ENCODE peak calls at places on chromosomes 4 and X, in eight cellular contexts. W is Panc1, G is cardiac muscle cell, N is stomach, D is tibial artery, U is IMR-90, C is tibial nerve, Q is fibroblast of lung. H is an unnamed sample. For H3K36me3, the result is how much of the 10 kb centered on the place peaks cover.

GRCh38 chrX:45347877-45348675 is 147.4 kb upstream of the DIPK2B start:
- DNase-seq in G (no peak), Q (no peak), D (no peak), W (no peak), N (no peak), C (no peak), U (peak), H (no peak)

GRCh38 chr4:182384496-182385155 is 141.4 kb downstream of the TENM3 start:
- DNase-seq in Q (peak), U (peak), G (no peak), D (no peak), W (no peak), N (no peak), C (no peak), H (no peak)

GRCh38 chr4:109750652-109751244 is 20.9 kb upstream of the PLA2G12A start:
- DNase-seq in G (no peak), W (no peak), D (no peak), Q (no peak), U (no peak), N (no peak), C (no peak), H (no peak)

GRCh38 chr4:115360441-115360840 is 247.0 kb upstream of the NDST4 start:
- DNase-seq in W (no peak), G (no peak), N (no peak), C (no peak), D (no peak), U (no peak), Q (no peak), H (no peak)

GRCh38 chr4:40205259-40206198 is 8.7 kb downstream of the RHOH start:
- DNase-seq in G (no peak), U (no peak), N (no peak), W (no peak), Q (no peak), C (no peak), D (no peak), H (no peak)

GRCh38 chr4:30460818-30461217 is 259.4 kb upstream of the PCDH7 start:
- DNase-seq in Q (no peak), C (no peak), N (no peak), W (no peak), G (no peak), U (no peak), D (no peak), H (no peak)

GRCh38 chr4:6262176-6262575 is 7.5 kb upstream of the WFS1 start:
- DNase-seq in W (no peak), U (no peak), N (no peak), C (no peak), G (no peak), D (no peak), Q (no peak), H (no peak)

GRCh38 chr4:2497931-2498330 is 29.0 kb downstream of the RNF4 start:
- DNase-seq in U (no peak), C (peak), Q (no peak), G (peak), D (no peak), N (no peak), W (no peak), H (no peak)

DNA sequence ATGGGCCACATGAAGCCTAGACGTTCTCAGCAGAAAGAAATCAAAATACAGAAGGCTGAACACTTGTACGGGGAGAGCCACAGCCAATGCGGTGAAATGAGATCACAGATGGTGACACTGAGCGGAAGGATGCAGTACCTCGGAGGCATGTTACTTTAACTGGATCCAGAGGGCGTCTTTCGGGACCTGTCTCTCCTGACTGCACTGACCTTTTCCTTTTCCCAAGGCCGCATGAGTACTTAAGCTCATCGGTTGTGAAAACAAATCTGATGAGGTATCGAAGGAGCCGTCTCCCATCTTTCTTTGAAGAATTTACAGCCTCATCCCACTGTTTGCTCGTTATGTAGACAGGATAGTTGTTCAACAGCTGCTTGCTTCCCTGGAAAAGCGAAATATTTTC is 32.5 kb downstream of the BEND4 start:
- DNase-seq in U (no peak), C (no peak), W (no peak), N (no peak), G (no peak), D (no peak), Q (no peak), H (no peak)
- H3K36me3 ChIP-seq in U (under half), C (under half), W (under half), N (under half), G (under half), D (under half), Q (under half), H (under half)

DNA sequence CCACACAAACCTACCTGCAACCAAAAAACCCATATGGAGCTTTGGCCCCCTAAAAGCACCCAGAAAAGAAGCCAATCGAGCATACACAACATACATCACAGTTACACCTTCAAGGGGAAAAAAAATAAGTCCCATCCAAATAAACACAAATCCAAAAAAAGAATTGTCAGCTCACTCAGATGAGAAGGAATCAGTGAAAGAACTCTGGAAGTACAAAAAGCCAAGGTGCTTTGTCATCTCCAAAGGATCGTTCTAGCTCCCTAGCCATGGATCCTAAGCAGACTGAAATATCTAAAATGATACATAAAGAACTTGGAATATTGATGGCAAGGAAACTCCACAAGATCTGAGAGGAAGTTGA is 119.2 kb downstream of the NEK1 start:
- DNase-seq in U (no peak), Q (no peak), N (no peak), D (no peak), G (no peak), W (no peak), C (no peak), H (no peak)
- TF ChIP-seq CTCF in U (no peak), Q (no peak), N (no peak), D (no peak), G (no peak), W (peak), C (no peak), H (no peak)

GRCh38 chrX:48992341-48992740 is 9.7 kb downstream of the GRIPAP1 start:
- DNase-seq in G (no peak), N (no peak), W (no peak), D (no peak), C (no peak), Q (no peak), U (no peak), H (no peak)
- H3K36me3 ChIP-seq in G (under half), N (under half), W (under half), D (under half), C (under half), Q (under half), U (under half), H (under half)

GRCh38 chr4:118968813-118969212 is 80.2 kb downstream of the SYNPO2 start:
- DNase-seq in Q (peak), N (no peak), W (no peak), D (no peak), G (no peak), C (no peak), U (no peak), H (no peak)

GRCh38 chr4:118968006-118968405 is 79.4 kb downstream of the SYNPO2 start:
- DNase-seq in N (peak), Q (peak), U (peak), G (peak), C (peak), W (no peak), D (peak), H (no peak)

GRCh38 chr4:118967393-118967792 is 78.7 kb downstream of the SYNPO2 start:
- DNase-seq in G (no peak), C (peak), N (no peak), U (peak), W (no peak), D (no peak), Q (peak), H (no peak)

GRCh38 chr4:118972167-118972566 is 83.5 kb downstream of the SYNPO2 start:
- DNase-seq in D (no peak), G (no peak), U (no peak), W (no peak), C (no peak), N (no peak), Q (no peak), H (no peak)

GRCh38 chr4:118969359-118969758 is 80.7 kb downstream of the SYNPO2 start:
- DNase-seq in N (peak), C (peak), W (no peak), Q (peak), U (peak), G (peak), D (peak), H (peak)
- TF ChIP-seq CTCF in N (no peak), C (peak), W (peak), Q (peak), U (peak), G (peak), D (peak), H (peak)

GRCh38 chrX:53594354-53594753 is 92.2 kb downstream of the HUWE1 start:
- DNase-seq in N (no peak), D (no peak), W (no peak), U (peak), G (no peak), C (no peak), Q (peak), H (no peak)
- H3K36me3 ChIP-seq in N (under half), D (under half), W (under half), U (under half), G (under half), C (under half), Q (under half), H (half or more)

DNA sequence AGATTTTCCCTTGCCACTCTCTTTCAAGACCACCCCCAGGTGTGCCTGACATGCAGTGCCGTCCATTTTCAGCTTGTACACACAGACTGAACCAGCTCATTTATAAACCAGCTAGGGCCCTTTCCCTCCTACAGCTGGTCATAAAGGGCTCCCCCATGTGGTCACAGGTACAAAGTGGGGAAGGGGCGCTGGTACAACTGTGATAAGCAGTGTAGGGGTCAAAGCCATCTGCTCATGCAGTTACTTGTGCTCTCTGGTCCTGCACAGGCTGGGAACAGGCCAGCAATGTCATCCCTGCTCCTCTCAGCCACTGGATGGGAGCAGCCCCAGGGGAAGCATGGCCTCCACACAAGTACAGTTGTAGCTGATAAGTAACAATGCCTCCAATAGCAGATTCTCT is 20.6 kb downstream of the GABRQ start:
- DNase-seq in W (no peak), C (no peak), N (no peak), D (no peak), U (no peak), G (peak), Q (no peak), H (no peak)
- TF ChIP-seq CTCF in W (no peak), C (no peak), N (no peak), D (no peak), U (no peak), G (no peak), Q (no peak), H (no peak)

DNA sequence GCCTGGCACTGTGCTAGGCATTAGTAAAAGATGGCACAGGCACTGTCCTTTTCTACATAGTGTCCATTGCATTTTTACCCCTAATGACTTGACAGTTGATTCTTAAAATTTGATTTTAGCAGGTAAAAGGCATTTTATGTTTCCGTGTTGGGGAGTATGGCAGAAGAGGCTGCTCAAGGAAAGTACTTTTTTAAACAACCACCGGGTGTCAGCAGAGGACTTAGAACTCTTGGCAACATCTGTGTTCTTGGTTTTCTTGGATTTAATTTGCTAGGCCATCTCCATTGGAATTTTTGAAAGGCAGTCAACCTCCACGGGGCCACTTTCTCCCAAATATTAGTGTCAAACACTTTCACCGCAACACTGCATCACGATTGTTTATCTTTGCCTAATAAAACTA is 102.9 kb downstream of the TSPAN7 start:
- DNase-seq in U (peak), G (peak), Q (peak), D (no peak), C (peak), W (no peak), N (no peak), H (no peak)
- H3K36me3 ChIP-seq in U (under half), G (under half), Q (under half), D (under half), C (under half), W (under half), N (under half), H (under half)

GRCh38 chr4:163330828-163331628 is 1.4 kb downstream of the NPY1R start:
- DNase-seq in U (no peak), W (no peak), D (peak), G (no peak), C (no peak), N (no peak), Q (no peak), H (no peak)

GRCh38 chr4:163335384-163335783 is 3.0 kb upstream of the NPY1R start:
- DNase-seq in U (no peak), C (no peak), D (no peak), W (no peak), N (no peak), G (no peak), Q (no peak), H (no peak)

GRCh38 chr4:163332526-163333405 is at the start of gene NPY1R:
- DNase-seq in G (peak), N (peak), D (peak), W (peak), C (peak), Q (peak), U (peak), H (peak)

GRCh38 chr4:163331629-163332360 is 601 bp downstream of the NPY1R start:
- DNase-seq in U (no peak), N (no peak), Q (peak), D (peak), C (no peak), G (peak), W (no peak), H (no peak)
- TF ChIP-seq CTCF in U (no peak), N (no peak), Q (peak), D (no peak), C (peak), G (peak), W (peak), H (no peak)

DNA sequence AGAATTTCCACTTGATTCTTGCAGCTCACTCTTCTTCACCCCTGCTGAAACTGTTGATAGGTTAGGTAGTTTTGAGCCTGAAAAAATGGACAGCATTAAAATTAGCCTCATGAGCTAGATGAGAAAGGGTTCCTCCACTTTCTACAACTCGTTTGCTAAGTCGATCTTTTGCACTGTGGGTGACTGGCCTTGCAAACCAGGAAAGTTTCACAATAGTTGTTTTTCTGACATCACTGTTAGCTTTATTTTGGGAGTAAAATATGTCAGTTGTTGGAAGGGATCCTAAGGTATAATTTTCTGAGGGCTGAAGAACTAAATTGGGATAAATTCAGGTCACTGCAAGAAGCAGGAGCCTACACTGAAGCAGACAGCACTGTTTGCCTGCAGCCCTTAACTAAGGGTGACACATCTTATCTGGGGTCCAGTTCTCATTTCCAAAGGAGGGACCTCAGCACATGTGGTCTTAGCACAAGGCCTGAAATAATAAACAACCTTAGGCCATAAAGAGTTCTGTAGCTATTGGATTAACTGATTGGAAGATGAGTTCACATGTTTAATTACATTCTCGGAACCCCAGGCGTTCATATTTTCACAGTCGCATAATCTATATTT is 29.1 kb downstream of the ANAPC4 start:
- DNase-seq in G (no peak), Q (peak), W (no peak), D (no peak), N (no peak), C (no peak), U (peak), H (no peak)
- H3K36me3 ChIP-seq in G (under half), Q (under half), W (under half), D (half or more), N (under half), C (under half), U (under half), H (under half)

DNA sequence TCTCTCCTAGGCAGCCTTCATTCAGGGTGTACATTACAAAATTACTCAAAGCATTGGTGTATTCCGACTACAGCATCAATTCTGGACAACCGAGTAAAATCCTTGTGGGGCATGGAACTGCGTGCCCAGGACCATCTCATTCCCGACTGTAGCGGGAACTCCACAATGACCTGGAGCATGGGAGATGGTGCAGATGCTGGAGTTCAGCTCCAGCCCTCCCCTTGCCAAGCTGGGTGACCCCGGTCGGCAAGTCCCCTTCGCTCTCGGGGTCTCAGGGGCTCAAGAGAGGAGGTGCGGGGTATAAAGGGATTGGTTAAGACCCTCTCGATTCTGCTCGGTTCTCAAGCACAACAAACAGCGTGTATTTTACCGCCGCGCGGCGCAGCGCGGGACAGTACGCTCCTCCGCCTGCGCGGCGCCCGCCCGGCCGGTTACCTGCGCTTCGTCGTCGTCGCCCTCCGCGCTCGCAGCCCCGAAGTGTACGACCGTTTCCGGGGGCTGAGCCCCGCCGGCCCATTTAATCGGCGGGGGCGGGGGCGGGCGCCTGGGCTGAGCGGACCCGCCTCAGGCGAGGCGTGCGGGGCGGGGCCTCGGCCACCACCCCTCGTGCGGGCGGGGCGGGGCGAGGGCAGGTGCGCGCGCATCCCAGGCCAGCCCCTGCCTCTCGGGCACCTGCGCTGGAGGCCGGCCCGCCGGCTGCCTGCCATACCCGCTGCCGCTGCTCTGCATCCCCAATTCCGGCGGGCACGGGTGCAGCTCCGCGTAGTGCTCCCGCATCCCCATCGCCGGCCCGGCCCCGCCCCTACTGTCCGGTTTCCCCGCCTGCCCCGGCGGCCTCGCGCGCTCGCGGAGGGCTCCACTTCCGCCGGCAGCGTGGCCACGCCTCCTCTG is at the start of gene G6PD:
- DNase-seq in D (no peak), G (peak), C (peak), N (peak), U (peak), Q (peak), W (no peak), H (no peak)
- TF ChIP-seq CTCF in D (no peak), G (no peak), C (no peak), N (no peak), U (no peak), Q (no peak), W (no peak), H (no peak)